ENCODE peak calls at places on chromosomes 6 and 20, in four cellular contexts. J is HepG2, G is K562, H is GM12878. B is an unnamed sample.

GRCh38 chr20:58828141-58828540 is 22.6 kb downstream of the GNAS-AS1 start:
- DNase-seq in H (no peak), J (no peak), G (no peak), B (no peak)

GRCh38 chr6:100136590-100136989 is 142.6 kb upstream of the MCHR2 start:
- DNase-seq in H (no peak), J (no peak), G (no peak), B (no peak)

GRCh38 chr20:63617092-63617875 is 9.6 kb downstream of the GMEB2 start:
- DNase-seq in G (no peak), J (no peak), H (no peak), B (no peak)

GRCh38 chr20:14055127-14055742 is 59.9 kb downstream of the MACROD2 start:
- DNase-seq in J (peak; percentile 77), H (no peak), G (peak; percentile 9), B (peak; percentile 23)

GRCh38 chr6:30752164-30752927 is 8.0 kb upstream of the IER3 start:
- DNase-seq in J (no peak), H (no peak), G (no peak), B (no peak)

GRCh38 chr6:27547157-27548075 is 74.5 kb upstream of the ZNF184 start:
- DNase-seq in J (peak; percentile 67), G (peak; percentile 48), H (peak; percentile 59), B (peak; percentile 21)

GRCh38 chr6:7446644-7447325 is 57.2 kb downstream of the RIOK1 start:
- DNase-seq in G (no peak), H (no peak), J (peak; percentile 49), B (no peak)

GRCh38 chr6:164247106-164247505 is 832.6 kb downstream of the QKI start:
- DNase-seq in H (no peak), G (no peak), J (no peak), B (no peak)

GRCh38 chr20:24870876-24871275 is 78.2 kb upstream of the CST7 start:
- DNase-seq in G (no peak), H (no peak), J (no peak), B (no peak)

GRCh38 chr20:62358171-62358719 is 8.9 kb downstream of the LAMA5 start:
- DNase-seq in G (peak; percentile 61), J (no peak), H (no peak), B (no peak)

GRCh38 chr20:61749406-61750075 is 316.1 kb downstream of the TAF4 start:
- DNase-seq in J (no peak), H (no peak), G (no peak), B (no peak)

GRCh38 chr6:134898575-134898974 is 51.3 kb downstream of the ALDH8A1 start:
- DNase-seq in J (no peak), H (no peak), G (no peak), B (no peak)

GRCh38 chr6:41469951-41470340 is 76.2 kb upstream of the FOXP4 start:
- DNase-seq in G (no peak), J (no peak), H (no peak), B (no peak)

GRCh38 chr6:39075010-39075738 is 26.6 kb downstream of the GLP1R start:
- DNase-seq in J (no peak), G (no peak), H (no peak), B (no peak)

GRCh38 chr6:121531658-121532167 is 96.3 kb downstream of the GJA1 start:
- DNase-seq in J (no peak), H (no peak), G (no peak), B (no peak)

GRCh38 chr20:52219441-52219840 is 27.9 kb upstream of the ZFP64 start:
- DNase-seq in J (peak; percentile 37), H (no peak), G (no peak), B (no peak)

GRCh38 chr20:34713194-34713943 is 9.2 kb downstream of the TP53INP2 start:
- DNase-seq in H (peak; percentile 57), J (peak; percentile 91), G (peak; percentile 92), B (no peak)

GRCh38 chr6:4969609-4970285 is 34.1 kb downstream of the RPP40 start:
- DNase-seq in J (no peak), G (no peak), H (no peak), B (no peak)

GRCh38 chr6:10084276-10084993 is 330.4 kb downstream of the TFAP2A start:
- DNase-seq in G (no peak), J (no peak), H (no peak), B (no peak)

GRCh38 chr6:85892346-85892745 is 249.7 kb upstream of the SYNCRIP start:
- DNase-seq in J (no peak), H (no peak), G (no peak), B (no peak)

DNA sequence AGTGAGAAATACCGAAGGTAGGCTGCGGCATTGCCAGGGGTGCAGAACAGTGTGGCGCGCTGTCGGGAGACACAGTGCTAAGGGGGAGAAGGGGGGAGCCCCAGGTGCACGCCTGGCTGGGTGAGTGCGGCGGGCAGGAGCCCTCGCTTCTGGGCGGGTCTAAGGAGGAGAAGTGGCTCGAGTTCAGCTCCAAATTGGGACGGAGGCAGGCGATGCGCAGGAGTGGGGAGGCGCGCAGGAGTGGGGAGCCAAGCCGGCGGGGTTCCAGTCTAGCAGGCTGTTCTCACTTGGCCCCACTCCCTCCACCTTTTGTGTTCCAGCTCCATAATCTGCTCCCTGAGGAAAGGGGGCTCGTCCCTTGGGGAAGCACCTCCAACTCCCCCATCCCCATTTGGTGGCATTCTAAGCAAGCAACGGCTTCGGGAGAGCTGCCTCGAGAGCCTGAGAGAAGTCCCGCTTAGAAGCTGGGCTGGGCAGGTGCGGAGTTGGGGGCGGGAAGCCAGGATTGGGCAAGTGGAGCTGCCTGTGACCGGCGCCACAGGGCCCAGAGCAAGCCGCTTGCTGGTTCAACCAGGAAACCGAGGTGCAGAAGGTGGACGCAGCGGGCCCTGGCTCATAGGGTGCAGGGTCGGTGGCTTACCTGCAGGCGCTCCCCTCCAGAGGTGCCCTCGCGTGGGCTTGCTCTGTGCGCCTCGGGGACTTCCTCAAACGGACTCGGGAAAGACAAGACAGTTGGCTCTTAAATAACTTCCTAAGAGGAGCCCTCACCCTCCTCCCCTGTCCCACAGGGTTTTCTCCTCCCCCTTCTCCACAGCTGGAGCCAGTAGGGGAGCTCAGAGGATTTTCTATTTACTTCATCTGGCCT is at the start of gene F13A1:
- DNase-seq in J (no peak), G (no peak), H (no peak), B (no peak)
- TF ChIP-seq TARDBP in J (no peak), G (no peak), H (no peak), B (no peak)

GRCh38 chr6:358432-358831 is 33.1 kb upstream of the IRF4 start:
- DNase-seq in G (no peak), H (no peak), J (no peak), B (no peak)
- TF ChIP-seq TARDBP in G (no peak), H (no peak), J (no peak), B (no peak)

GRCh38 chr6:18654821-18655220 is 267.7 kb downstream of the RNF144B start:
- DNase-seq in H (no peak), G (no peak), J (no peak), B (no peak)

DNA sequence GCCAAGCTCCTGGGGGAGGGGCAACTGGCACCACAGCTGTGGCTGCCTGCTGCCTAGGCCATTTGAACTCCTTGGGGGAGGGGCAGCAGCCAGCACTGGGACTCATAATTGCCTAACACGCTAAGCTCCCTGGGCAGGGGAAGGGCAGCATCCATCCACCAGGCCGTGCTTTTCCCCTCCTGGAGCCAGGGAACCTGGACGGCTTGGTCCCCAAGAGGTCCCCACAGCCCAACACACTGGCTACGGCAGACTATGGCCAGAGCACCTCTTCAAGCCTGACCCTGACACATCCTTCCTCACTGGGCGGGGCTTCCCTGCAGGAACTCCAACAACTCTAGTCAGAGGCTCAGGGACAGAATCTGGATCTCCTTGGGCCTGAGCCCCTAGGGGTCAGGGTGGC is 269.4 kb downstream of the RNF144B start:
- DNase-seq in G (no peak), J (no peak), H (no peak), B (no peak)
- TF ChIP-seq TARDBP in G (no peak), J (no peak), H (no peak), B (no peak)

GRCh38 chr6:110018486-110018885 is 40.4 kb downstream of the GPR6 start:
- DNase-seq in H (no peak), J (no peak), G (no peak), B (no peak)

GRCh38 chr6:110015206-110015605 is 37.1 kb downstream of the GPR6 start:
- DNase-seq in J (no peak), G (no peak), H (no peak), B (no peak)

GRCh38 chr6:110017306-110017705 is 39.2 kb downstream of the GPR6 start:
- DNase-seq in H (no peak), J (no peak), G (no peak), B (no peak)

GRCh38 chr6:110017946-110018345 is 39.8 kb downstream of the GPR6 start:
- DNase-seq in H (no peak), G (no peak), J (no peak), B (no peak)

DNA sequence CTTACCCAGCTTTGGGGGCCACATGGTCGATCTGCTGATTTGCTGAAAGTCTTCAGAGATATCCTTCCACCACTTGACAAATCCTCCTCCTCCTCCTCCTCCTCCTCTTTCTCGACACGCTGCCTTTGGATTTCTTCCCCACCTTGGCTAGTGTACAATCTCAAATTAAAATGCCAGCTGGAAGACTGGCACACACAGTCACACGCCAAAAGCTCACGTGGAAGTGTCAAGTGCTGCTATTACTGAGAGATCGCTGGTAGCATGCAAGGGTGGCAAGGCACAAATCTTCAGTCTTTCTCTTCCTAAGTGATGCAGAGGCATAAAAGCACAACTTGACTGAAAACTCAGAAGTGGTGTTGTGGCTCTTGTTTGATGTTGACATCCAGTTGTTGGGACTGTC is 35.3 kb downstream of the GPR6 start:
- DNase-seq in H (no peak), J (no peak), G (no peak), B (no peak)
- TF ChIP-seq TARDBP in H (no peak), J (no peak), G (no peak), B (no peak)

B was measured in HEK293T.